ENCODE peak calls at places on chromosomes 6 and 20, in eight cellular contexts. B is tibial artery; T is AG04450; J is left ventricle myocardium inferior; P is CD8-positive, alpha-beta T cell; X is ascending aorta; E is psoas muscle; W is lower lobe of right lung. C is an unnamed sample.

GRCh38 chr20:34527016-34527415 is 10.8 kb downstream of the DYNLRB1 start:
- DNase-seq in B (no peak), T (no peak), J (no peak), P (no peak), X (no peak), E (no peak), W (no peak), C (no peak)

GRCh38 chr6:16669227-16669626 is 92.0 kb downstream of the ATXN1 start:
- DNase-seq in B (no peak), T (no peak), J (no peak), P (peak; percentile 47), X (no peak), E (no peak), W (no peak), C (peak; percentile 48)

GRCh38 chr20:37526839-37527637 is 638 bp downstream of the BLCAP start:
- DNase-seq in B (no peak), T (no peak), J (no peak), P (no peak), X (no peak), E (no peak), W (no peak), C (no peak)

GRCh38 chr6:143598466-143599080 is 79.2 kb upstream of the PHACTR2 start:
- DNase-seq in B (peak; percentile 29), T (no peak), J (no peak), P (no peak), X (no peak), E (no peak), W (no peak), C (no peak)

GRCh38 chr6:36544228-36544627 is 3.1 kb downstream of the STK38 start:
- DNase-seq in B (no peak), T (no peak), J (no peak), P (peak; percentile 63), X (no peak), E (no peak), W (no peak), C (no peak)

GRCh38 chr20:64247970-64248841 is 7.3 kb upstream of the PCMTD2 start:
- DNase-seq in B (no peak), T (no peak), J (no peak), P (no peak), X (no peak), E (no peak), W (no peak), C (no peak)

GRCh38 chr6:41560440-41561192 is 14.4 kb downstream of the FOXP4 start:
- DNase-seq in B (no peak), T (no peak), J (peak; percentile 73), P (peak; percentile 91), X (no peak), E (peak; percentile 59), W (peak; percentile 67), C (peak; percentile 81)

GRCh38 chr20:8549192-8549591 is 417.1 kb downstream of the PLCB1 start:
- DNase-seq in B (no peak), T (no peak), J (no peak), P (no peak), X (no peak), E (no peak), W (no peak), C (no peak)

GRCh38 chr20:48999890-49000870 is 45.9 kb upstream of the CSE1L start:
- DNase-seq in B (no peak), T (no peak), J (no peak), P (no peak), X (no peak), E (no peak), W (no peak), C (no peak)

GRCh38 chr6:131992557-131992956 is 41.4 kb upstream of the CCN2 start:
- DNase-seq in B (no peak), T (no peak), J (no peak), P (no peak), X (no peak), E (no peak), W (no peak), C (no peak)

GRCh38 chr6:24919404-24919892 is 16.3 kb downstream of the RIPOR2 start:
- DNase-seq in B (no peak), T (no peak), J (no peak), P (no peak), X (no peak), E (no peak), W (no peak), C (no peak)

GRCh38 chr6:137043710-137044365 is 927 bp downstream of the IL20RA start:
- DNase-seq in B (no peak), T (peak; percentile 2), J (peak; percentile 21), P (no peak), X (no peak), E (peak; percentile 24), W (no peak), C (no peak)

GRCh38 chr6:118663993-118664985 is 12.9 kb upstream of the CEP85L start:
- DNase-seq in B (no peak), T (no peak), J (no peak), P (no peak), X (no peak), E (no peak), W (no peak), C (no peak)

GRCh38 chr20:46062621-46063020 is 27.1 kb downstream of the NCOA5 start:
- DNase-seq in B (no peak), T (no peak), J (no peak), P (no peak), X (no peak), E (no peak), W (no peak), C (no peak)

GRCh38 chr6:148559848-148560433 is 186.9 kb upstream of the UST start:
- DNase-seq in B (peak; percentile 65), T (peak; percentile 50), J (peak; percentile 71), P (peak; percentile 69), X (no peak), E (peak; percentile 76), W (peak; percentile 81), C (peak; percentile 78)

GRCh38 chr6:139608872-139609271 is 234.4 kb upstream of the CITED2 start:
- DNase-seq in B (no peak), T (no peak), J (no peak), P (no peak), X (no peak), E (no peak), W (no peak), C (no peak)

GRCh38 chr6:157226761-157227160 is 96.6 kb downstream of the TMEM242 start:
- DNase-seq in B (no peak), T (no peak), J (no peak), P (no peak), X (no peak), E (no peak), W (no peak), C (no peak)

GRCh38 chr20:56630086-56630493 is 984 bp downstream of the TFAP2C start:
- DNase-seq in B (no peak), T (no peak), J (no peak), P (no peak), X (no peak), E (no peak), W (peak; percentile 88), C (peak; percentile 51)

DNA sequence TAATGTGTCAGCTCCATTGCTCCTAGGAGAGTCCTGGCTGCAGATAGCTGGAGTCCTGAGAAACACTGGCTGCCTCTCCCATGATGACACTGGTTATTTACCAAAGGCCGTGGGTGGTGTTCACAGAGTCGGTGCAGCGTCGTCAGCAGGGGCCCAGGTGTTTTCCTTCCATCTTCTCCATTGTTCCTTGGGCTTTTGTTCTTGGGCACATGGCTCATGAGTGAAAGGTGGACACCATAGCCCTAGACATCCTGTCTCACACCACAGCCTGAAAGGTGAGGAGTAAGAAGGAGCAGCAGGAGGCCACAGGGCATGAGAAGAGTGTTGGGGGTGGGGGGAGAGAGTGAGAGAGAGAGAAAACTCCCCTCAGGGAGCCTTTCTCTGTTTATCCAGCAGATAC is 9.1 kb downstream of the CST5 start:
- DNase-seq in B (no peak), T (no peak), J (no peak), P (no peak), X (no peak), E (no peak), W (no peak), C (no peak)
- H3K4me3 ChIP-seq in B (no peak overlapping the region), T (no peak overlapping the region), J (no peak overlapping the region), P (no peak overlapping the region), X (no peak overlapping the region), E (no peak overlapping the region), W (no peak overlapping the region), C (no peak overlapping the region)

DNA sequence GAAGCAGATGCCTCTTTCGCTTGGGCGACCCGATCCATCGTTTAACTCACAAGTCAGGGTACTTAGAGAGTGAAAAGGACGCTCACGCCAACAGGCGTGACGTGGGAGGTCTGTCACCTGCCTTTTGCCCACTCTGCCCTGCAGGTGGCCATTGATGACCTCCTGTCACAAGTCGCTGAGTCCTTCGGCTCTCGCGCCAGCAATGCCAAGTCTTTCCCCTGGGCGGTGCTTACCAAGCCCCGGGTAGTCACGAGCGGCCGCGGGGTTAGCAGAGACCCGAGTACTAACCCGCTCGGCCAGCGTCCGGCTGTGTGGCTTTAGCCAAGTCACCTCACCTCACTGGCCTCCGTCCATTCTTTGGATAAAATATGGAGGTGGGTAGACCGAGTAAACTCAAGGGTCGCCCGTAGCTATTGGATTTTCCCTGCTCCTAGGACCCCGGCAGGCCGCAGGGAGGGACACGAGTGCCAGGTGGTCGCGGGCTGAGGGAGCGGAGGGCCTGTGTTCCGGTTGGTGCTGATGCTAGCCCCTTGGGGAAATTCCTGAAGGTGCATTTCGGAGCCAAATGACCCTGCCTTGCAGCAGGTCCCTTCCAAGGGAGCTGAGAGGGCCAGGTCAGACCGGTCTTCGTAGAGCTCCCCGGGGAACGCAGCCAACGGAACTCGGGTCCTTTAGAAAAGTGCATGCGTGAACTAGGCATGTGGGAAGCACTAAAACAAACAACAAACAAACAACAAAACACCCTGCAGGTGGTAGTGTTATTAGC is 668 bp downstream of the PKIB start:
- DNase-seq in B (peak; percentile 31), T (no peak), J (peak; percentile 16), P (peak; percentile 5), X (peak; percentile 16), E (peak; percentile 28), W (peak; percentile 67), C (peak; percentile 0)
- TF ChIP-seq CTCF in B (no peak), T (no peak), J (no peak), P (no peak), X (no peak), E (no peak), W (no peak), C (no peak)

GRCh38 chr20:38723982-38724602 is at the start of gene SLC32A1:
- DNase-seq in B (no peak), T (no peak), J (no peak), P (no peak), X (no peak), E (no peak), W (no peak), C (no peak)
- H3K27me3 ChIP-seq in B (no peaks in the 10 kb centered on the region), T (peaks cover 84% of the 10 kb centered on the region), J (peaks cover 100% of the 10 kb centered on the region), P (peaks cover 45% of the 10 kb centered on the region), X (peaks cover 48% of the 10 kb centered on the region), E (peaks cover 6% of the 10 kb centered on the region), W (peaks cover 93% of the 10 kb centered on the region), C (peaks cover 11% of the 10 kb centered on the region)

DNA sequence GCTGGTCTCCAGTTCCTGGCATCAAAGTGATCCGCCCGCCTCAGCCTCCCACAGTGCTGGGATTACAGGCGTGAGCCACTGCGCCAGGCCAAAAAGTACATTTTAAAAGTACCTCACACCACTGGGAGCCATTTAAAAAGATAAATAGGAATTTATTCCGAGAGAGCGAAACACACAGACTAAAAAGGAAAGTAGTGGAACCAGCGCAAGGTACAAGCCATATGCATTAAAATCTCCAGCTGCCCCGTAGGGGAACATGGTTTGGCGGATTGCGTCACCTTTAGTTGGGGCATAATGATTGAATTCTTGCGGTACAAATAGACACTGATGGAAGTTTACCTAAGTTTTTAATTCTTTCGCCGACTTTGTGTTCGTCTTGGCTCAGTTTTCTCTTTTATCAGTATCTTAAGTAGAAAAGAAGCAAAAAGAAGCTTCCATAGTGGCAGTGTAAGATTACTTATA is 1.3 kb downstream of the RAD21L1 start:
- DNase-seq in B (no peak), T (no peak), J (no peak), P (no peak), X (no peak), E (no peak), W (no peak), C (no peak)
- H3K4me3 ChIP-seq in B (no peak overlapping the region), T (peak overlapping the region; percentile 68), J (peak overlapping the region; percentile 76), P (peak overlapping the region; percentile 82), X (no peak overlapping the region), E (peak overlapping the region; percentile 71), W (peak overlapping the region; percentile 72), C (no peak overlapping the region)

GRCh38 chr6:134427721-134428120 is 109.8 kb upstream of the SGK1 start:
- DNase-seq in B (no peak), T (no peak), J (no peak), P (no peak), X (no peak), E (no peak), W (no peak), C (no peak)
- TF ChIP-seq CTCF in B (no peak), T (no peak), J (no peak), P (no peak), X (no peak), E (no peak), W (no peak), C (no peak)